ENCODE peak calls at places on chromosome 6, in seven cellular contexts. Y is NCI-H774; A is COR-L47; F is CD8-positive, alpha-beta T cell; T is lung; D is Daoy; V is activated CD8-positive, alpha-beta memory T cell treated with anti-CD3 and anti-CD28 coated beads for 48 hours. P is an unnamed sample.

GRCh38 chr6:27582928-27583725 is 110.2 kb upstream of the ZNF184 start:
- DNase-seq in T (no peak), A (peak; percentile 16), F (no peak), Y (peak; percentile 18), D (peak; percentile 85), V (peak; percentile 40), P (peak; percentile 8)

GRCh38 chr6:10441004-10441654 is 26.3 kb upstream of the TFAP2A start:
- DNase-seq in A (no peak), T (peak; percentile 60), D (peak; percentile 78), Y (no peak), V (no peak), F (no peak), P (no peak)

GRCh38 chr6:43838276-43839036 is 68.4 kb downstream of the VEGFA start:
- DNase-seq in F (no peak), A (peak; percentile 11), D (peak; percentile 35), Y (no peak), V (no peak), T (peak; percentile 51), P (no peak)

GRCh38 chr6:131731224-131731623 is 20.4 kb upstream of the CTAGE9 start:
- DNase-seq in F (no peak), A (no peak), Y (no peak), V (no peak), T (no peak), D (no peak), P (no peak)

GRCh38 chr6:90000864-90001731 is 106.8 kb downstream of the GJA10 start:
- DNase-seq in Y (no peak), T (no peak), V (no peak), F (peak; percentile 26), D (peak; percentile 60), A (no peak), P (no peak)

GRCh38 chr6:95093154-95093553 is 484.2 kb upstream of the MANEA start:
- DNase-seq in D (peak; percentile 26), A (no peak), T (no peak), Y (no peak), V (no peak), F (no peak), P (no peak)

GRCh38 chr6:47146426-47147174 is 104.5 kb upstream of the ADGRF1 start:
- DNase-seq in T (no peak), D (peak; percentile 74), A (no peak), V (no peak), F (no peak), Y (no peak), P (no peak)

GRCh38 chr6:74356385-74356784 is 660.4 kb downstream of the CD109 start:
- DNase-seq in F (no peak), A (no peak), Y (no peak), D (no peak), T (no peak), V (no peak), P (no peak)

GRCh38 chr6:157753291-157753690 is 69.8 kb upstream of the SNX9 start:
- DNase-seq in D (no peak), F (no peak), A (no peak), Y (no peak), V (no peak), T (no peak), P (no peak)